ENCODE peak calls at places on chromosomes 13 and 19, in nine cellular contexts. K is mesenchymal stem cell; C is endothelial cell of umbilical vein; E is cardiac muscle cell; A is psoas muscle; R is effector memory CD4-positive, alpha-beta T cell; U is left lung; F is uterus; P is esophagus squamous epithelium. S is an unnamed sample.
A peak's percentile ranks its signal among the peaks of the same experiment; 100 is the strongest.

GRCh38 chr13:42405665-42406390 is 133.9 kb downstream of the AKAP11 start:
- DNase-seq in K (peak; percentile 41), C (no peak), E (peak; percentile 21), A (no peak), R (peak; percentile 28), U (no peak), F (no peak), P (no peak), S (no peak)

GRCh38 chr19:38889803-38890202 is 9.6 kb downstream of the SIRT2 start:
- DNase-seq in K (no peak), C (no peak), E (no peak), A (no peak), R (no peak), U (no peak), F (no peak), P (no peak), S (no peak)

GRCh38 chr13:64793592-64793991 is 2436.5 kb downstream of the PCDH9 start:
- DNase-seq in K (no peak), C (no peak), E (no peak), A (no peak), R (no peak), U (no peak), F (no peak), P (no peak), S (no peak)

GRCh38 chr13:87129602-87130300 is 541.4 kb upstream of the SLITRK5 start:
- DNase-seq in K (peak; percentile 18), C (no peak), E (peak; percentile 13), A (no peak), R (no peak), U (no peak), F (no peak), P (no peak), S (no peak)

GRCh38 chr19:3099347-3100145 is 5.4 kb downstream of the GNA11 start:
- DNase-seq in K (no peak), C (no peak), E (no peak), A (no peak), R (no peak), U (no peak), F (no peak), P (no peak), S (no peak)

GRCh38 chr13:33610471-33611015 is 207.4 kb upstream of the RFC3 start:
- DNase-seq in K (no peak), C (no peak), E (peak; percentile 35), A (peak; percentile 73), R (peak; percentile 37), U (no peak), F (no peak), P (no peak), S (peak; percentile 4)

GRCh38 chr19:49098795-49099194 is 13.5 kb downstream of the SNRNP70 start:
- DNase-seq in K (peak; percentile 50), C (no peak), E (no peak), A (no peak), R (no peak), U (no peak), F (no peak), P (no peak), S (no peak)

GRCh38 chr19:18939922-18940775 is 868 bp downstream of the HOMER3 start:
- DNase-seq in K (peak; percentile 60), C (peak; percentile 35), E (peak; percentile 55), A (peak; percentile 76), R (no peak), U (peak; percentile 67), F (peak; percentile 55), P (no peak), S (no peak)

GRCh38 chr19:16951529-16951928 is 62.7 kb downstream of the F2RL3 start:
- DNase-seq in K (no peak), C (no peak), E (no peak), A (no peak), R (no peak), U (no peak), F (no peak), P (no peak), S (no peak)

GRCh38 chr19:11204943-11205349 is 7.6 kb upstream of the KANK2 start:
- DNase-seq in K (no peak), C (no peak), E (no peak), A (no peak), R (no peak), U (no peak), F (peak; percentile 58), P (no peak), S (no peak)

GRCh38 chr19:46515879-46516350 is 20.2 kb upstream of the PNMA8B start:
- DNase-seq in K (peak; percentile 70), C (peak; percentile 31), E (peak; percentile 60), A (no peak), R (no peak), U (no peak), F (no peak), P (no peak), S (peak; percentile 57)

GRCh38 chr13:85313761-85314503 is 485.3 kb downstream of the SLITRK6 start:
- DNase-seq in K (peak; percentile 75), C (peak; percentile 64), E (peak; percentile 3), A (no peak), R (no peak), U (no peak), F (no peak), P (no peak), S (no peak)

GRCh38 chr13:26660761-26661160 is 99.8 kb downstream of the GPR12 start:
- DNase-seq in K (no peak), C (no peak), E (no peak), A (no peak), R (no peak), U (no peak), F (no peak), P (no peak), S (no peak)

GRCh38 chr19:48111280-48111679 is 663 bp upstream of the PLA2G4C start:
- DNase-seq in K (no peak), C (no peak), E (no peak), A (no peak), R (no peak), U (no peak), F (no peak), P (no peak), S (no peak)

GRCh38 chr13:82356667-82357066 is 1525.6 kb downstream of the SLITRK1 start:
- DNase-seq in K (peak; percentile 6), C (no peak), E (peak; percentile 12), A (no peak), R (no peak), U (no peak), F (no peak), P (no peak), S (no peak)

GRCh38 chr19:31354919-31355318 is 5.7 kb upstream of the TSHZ3 start:
- DNase-seq in K (no peak), C (no peak), E (no peak), A (no peak), R (no peak), U (no peak), F (no peak), P (no peak), S (no peak)

GRCh38 chr13:104295537-104295936 is 1229.3 kb upstream of the SLC10A2 start:
- DNase-seq in K (no peak), C (no peak), E (no peak), A (no peak), R (no peak), U (no peak), F (no peak), P (no peak), S (no peak)

GRCh38 chr19:36136975-36137686 is 2.7 kb upstream of the CAPNS1 start:
- DNase-seq in K (no peak), C (peak; percentile 70), E (peak; percentile 51), A (peak; percentile 53), R (no peak), U (peak; percentile 83), F (no peak), P (no peak), S (no peak)
- H3K27ac ChIP-seq in K (no peak overlapping the region), C (no peak overlapping the region), E (no peak overlapping the region), A (peak overlapping the region; percentile 65), R (no peak overlapping the region), U (peak overlapping the region; percentile 28), F (peak overlapping the region; percentile 23), P (peak overlapping the region; percentile 99), S (no peak overlapping the region)

DNA sequence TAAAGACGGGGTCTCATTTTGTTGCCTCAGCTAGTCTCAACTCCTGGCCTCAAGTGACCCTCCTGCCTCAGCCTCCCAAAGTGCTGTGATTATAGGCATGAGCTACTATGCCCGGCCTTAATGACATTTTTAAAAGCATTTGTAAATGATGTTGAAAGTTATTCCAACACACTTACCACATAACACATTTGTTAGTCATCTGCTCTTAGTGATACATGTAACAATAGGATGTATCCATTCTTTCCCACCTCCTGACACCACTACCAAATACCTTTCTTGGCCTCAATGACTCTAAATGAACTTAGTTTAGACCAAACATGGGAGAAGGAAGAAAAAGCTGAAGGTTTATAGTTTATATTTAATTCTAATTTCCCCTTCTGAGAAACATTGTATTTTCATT is 59.8 kb upstream of the MEDAG start:
- DNase-seq in K (peak; percentile 88), C (no peak), E (peak; percentile 55), A (no peak), R (no peak), U (no peak), F (no peak), P (no peak), S (no peak)
- H3K27ac ChIP-seq in K (peak overlapping the region; percentile 56), C (no peak overlapping the region), E (no peak overlapping the region), A (no peak overlapping the region), R (no peak overlapping the region), U (peak overlapping the region; percentile 20), F (no peak overlapping the region), P (no peak overlapping the region), S (no peak overlapping the region)

DNA sequence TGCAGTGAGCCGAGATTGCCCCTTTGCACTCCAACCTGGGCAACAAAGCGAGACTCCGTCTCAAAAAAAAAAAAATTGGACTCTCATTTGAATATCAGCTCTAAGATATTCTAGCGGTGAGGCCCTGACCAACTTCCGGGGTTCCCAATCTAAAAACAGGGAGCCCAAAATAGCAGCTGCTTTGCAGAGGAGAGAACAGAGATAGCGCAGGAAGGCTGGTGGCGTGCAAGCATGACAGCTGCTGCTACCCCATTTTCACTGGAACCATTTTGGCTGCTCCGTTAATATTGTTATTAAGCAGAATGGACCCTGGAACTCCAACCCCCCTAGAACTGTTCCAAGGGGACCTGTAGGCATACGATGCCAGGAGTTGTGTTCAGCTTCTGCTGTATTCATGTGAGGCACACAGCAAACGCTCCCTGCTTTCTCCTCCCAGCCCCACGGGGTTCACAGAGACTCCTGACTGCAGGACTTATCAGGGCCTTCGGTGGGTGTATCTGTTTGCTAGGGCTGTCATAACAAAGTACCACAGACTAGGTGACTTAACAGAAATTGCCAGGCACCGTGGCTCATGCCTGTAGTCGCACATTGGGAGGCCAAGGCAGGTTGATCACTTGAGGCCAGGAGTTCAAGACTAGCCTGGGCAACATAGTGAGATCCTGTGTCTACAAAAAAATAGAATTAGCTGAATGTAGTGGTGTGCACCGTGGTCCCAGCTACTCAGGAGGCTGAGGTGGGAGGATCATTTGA is 11.5 kb downstream of the STXBP2 start:
- DNase-seq in K (no peak), C (no peak), E (no peak), A (no peak), R (no peak), U (no peak), F (no peak), P (no peak), S (no peak)
- H3K27ac ChIP-seq in K (no peak overlapping the region), C (no peak overlapping the region), E (no peak overlapping the region), A (no peak overlapping the region), R (no peak overlapping the region), U (no peak overlapping the region), F (no peak overlapping the region), P (no peak overlapping the region), S (no peak overlapping the region)

DNA sequence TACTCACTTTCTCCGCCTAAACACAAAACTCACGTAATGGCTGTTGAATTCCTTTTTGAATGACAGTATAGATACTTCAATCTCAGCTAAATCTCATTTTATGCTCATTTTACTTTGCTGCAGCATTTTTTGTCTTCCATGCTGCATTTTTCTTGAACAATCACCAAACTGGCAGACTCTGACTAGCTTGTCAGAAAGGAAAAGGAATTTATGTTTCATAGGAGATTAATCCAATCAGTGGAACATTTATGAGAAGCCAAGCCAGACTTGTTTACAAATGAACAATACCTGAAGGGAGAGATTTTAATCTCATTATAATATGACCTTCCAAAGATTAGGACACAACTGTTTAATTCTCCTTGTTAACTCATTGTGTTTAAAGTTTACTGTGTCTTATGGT is 1044.3 kb downstream of the DIAPH3 start:
- DNase-seq in K (no peak), C (peak; percentile 24), E (no peak), A (no peak), R (no peak), U (no peak), F (no peak), P (no peak), S (no peak)
- H3K27ac ChIP-seq in K (no peak overlapping the region), C (no peak overlapping the region), E (no peak overlapping the region), A (no peak overlapping the region), R (no peak overlapping the region), U (no peak overlapping the region), F (no peak overlapping the region), P (no peak overlapping the region), S (no peak overlapping the region)